ENCODE peak calls at places on chromosomes 2 and 18, in six cellular contexts. One of them, this sample, is unnamed.

GRCh38 chr18:42640160-42640559 is 475.3 kb downstream of the RIT2 start:
- DNase-seq in A549: no peak
- DNase-seq in upper lobe of right lung: no peak
- DNase-seq in ovary: no peak
- DNase-seq in left lung: no peak
- DNase-seq in Panc1: no peak
- DNase-seq in this sample: no peak

GRCh38 chr2:10400568-10400977 is 47.6 kb downstream of the ODC1 start:
- DNase-seq in left lung: peak
- DNase-seq in A549: no peak
- DNase-seq in upper lobe of right lung: peak
- DNase-seq in ovary: no peak
- DNase-seq in Panc1: no peak
- DNase-seq in this sample: no peak

GRCh38 chr18:71529708-71530303 is 1014.3 kb downstream of the CBLN2 start:
- DNase-seq in upper lobe of right lung: no peak
- DNase-seq in ovary: no peak
- DNase-seq in A549: no peak
- DNase-seq in left lung: no peak
- DNase-seq in Panc1: no peak
- DNase-seq in this sample: no peak

GRCh38 chr2:105518897-105519296 is 120.0 kb upstream of the FHL2 start:
- DNase-seq in A549: peak
- DNase-seq in upper lobe of right lung: no peak
- DNase-seq in ovary: no peak
- DNase-seq in left lung: no peak
- DNase-seq in Panc1: no peak
- DNase-seq in this sample: no peak

GRCh38 chr2:233822781-233823730 is 31.3 kb downstream of the HJURP start:
- DNase-seq in upper lobe of right lung: peak
- DNase-seq in ovary: no peak
- DNase-seq in left lung: no peak
- DNase-seq in Panc1: no peak
- DNase-seq in A549: peak
- DNase-seq in this sample: no peak

GRCh38 chr2:238946586-238947242 is 98.8 kb downstream of the TWIST2 start:
- DNase-seq in upper lobe of right lung: peak
- DNase-seq in ovary: peak
- DNase-seq in Panc1: no peak
- DNase-seq in left lung: peak
- DNase-seq in A549: no peak
- DNase-seq in this sample: no peak

GRCh38 chr2:24539258-24539657 is 48.2 kb downstream of the NCOA1 start:
- DNase-seq in A549: no peak
- DNase-seq in left lung: no peak
- DNase-seq in upper lobe of right lung: no peak
- DNase-seq in Panc1: no peak
- DNase-seq in ovary: no peak
- DNase-seq in this sample: no peak

GRCh38 chr18:61285777-61286176 is 47.5 kb upstream of the CDH20 start:
- DNase-seq in ovary: no peak
- DNase-seq in A549: no peak
- DNase-seq in upper lobe of right lung: no peak
- DNase-seq in left lung: no peak
- DNase-seq in Panc1: no peak
- DNase-seq in this sample: no peak

GRCh38 chr2:96556441-96557330 is 20.1 kb downstream of the ARID5A start:
- DNase-seq in A549: peak
- DNase-seq in left lung: no peak
- DNase-seq in ovary: no peak
- DNase-seq in Panc1: peak
- DNase-seq in upper lobe of right lung: no peak
- DNase-seq in this sample: peak

GRCh38 chr2:55718165-55719008 is 24.7 kb upstream of the PNPT1 start:
- DNase-seq in A549: peak
- DNase-seq in upper lobe of right lung: no peak
- DNase-seq in Panc1: peak
- DNase-seq in ovary: peak
- DNase-seq in left lung: no peak
- DNase-seq in this sample: peak

GRCh38 chr2:238320648-238321281 is 447 bp downstream of the TRAF3IP1 start:
- DNase-seq in upper lobe of right lung: no peak
- DNase-seq in Panc1: no peak
- DNase-seq in left lung: no peak
- DNase-seq in ovary: peak
- DNase-seq in A549: no peak
- DNase-seq in this sample: peak

GRCh38 chr2:48144777-48145176 is 238.5 kb upstream of the FBXO11 start:
- DNase-seq in left lung: no peak
- DNase-seq in A549: no peak
- DNase-seq in upper lobe of right lung: no peak
- DNase-seq in Panc1: no peak
- DNase-seq in ovary: no peak
- DNase-seq in this sample: no peak

GRCh38 chr18:53509886-53510285 is 714.6 kb downstream of the MBD2 start:
- DNase-seq in ovary: no peak
- DNase-seq in A549: no peak
- DNase-seq in upper lobe of right lung: no peak
- DNase-seq in left lung: no peak
- DNase-seq in Panc1: no peak
- DNase-seq in this sample: no peak

GRCh38 chr2:240207661-240208060 is 67.2 kb upstream of the OTOS start:
- DNase-seq in left lung: peak
- DNase-seq in A549: no peak
- DNase-seq in Panc1: no peak
- DNase-seq in upper lobe of right lung: peak
- DNase-seq in ovary: no peak
- DNase-seq in this sample: no peak

GRCh38 chr2:217283505-217283904 is 423.6 kb upstream of the TNP1 start:
- DNase-seq in left lung: no peak
- DNase-seq in Panc1: no peak
- DNase-seq in ovary: no peak
- DNase-seq in upper lobe of right lung: no peak
- DNase-seq in A549: no peak
- DNase-seq in this sample: no peak

GRCh38 chr18:61854578-61854977 is 38.2 kb downstream of the RNF152 start:
- DNase-seq in A549: no peak
- DNase-seq in left lung: no peak
- DNase-seq in Panc1: no peak
- DNase-seq in upper lobe of right lung: no peak
- DNase-seq in ovary: no peak
- DNase-seq in this sample: no peak

GRCh38 chr2:182020319-182021055 is 34.8 kb downstream of the PPP1R1C start:
- DNase-seq in upper lobe of right lung: no peak
- DNase-seq in left lung: no peak
- DNase-seq in Panc1: no peak
- DNase-seq in ovary: no peak
- DNase-seq in A549: peak
- DNase-seq in this sample: no peak

GRCh38 chr18:66077066-66077465 is 326.3 kb downstream of the CDH7 start:
- DNase-seq in A549: no peak
- DNase-seq in left lung: no peak
- DNase-seq in upper lobe of right lung: no peak
- DNase-seq in Panc1: no peak
- DNase-seq in ovary: no peak
- DNase-seq in this sample: no peak

GRCh38 chr2:128376241-128377041 is 57.8 kb upstream of the HS6ST1 start:
- DNase-seq in A549: no peak
- DNase-seq in ovary: no peak
- DNase-seq in left lung: peak
- DNase-seq in Panc1: no peak
- DNase-seq in upper lobe of right lung: peak
- DNase-seq in this sample: no peak

GRCh38 chr18:23992119-23992940 is 22.2 kb upstream of the TTC39C start:
- DNase-seq in ovary: peak
- DNase-seq in upper lobe of right lung: no peak
- DNase-seq in left lung: peak
- DNase-seq in A549: no peak
- DNase-seq in Panc1: no peak
- DNase-seq in this sample: peak

GRCh38 chr2:239979243-239980023 is 45.7 kb downstream of the NDUFA10 start:
- DNase-seq in Panc1: no peak
- DNase-seq in A549: no peak
- DNase-seq in left lung: no peak
- DNase-seq in ovary: no peak
- DNase-seq in upper lobe of right lung: no peak
- DNase-seq in this sample: no peak

GRCh38 chr2:233699424-233700027 is 6.8 kb downstream of the UGT1A6 start:
- DNase-seq in upper lobe of right lung: no peak
- DNase-seq in A549: no peak
- DNase-seq in Panc1: no peak
- DNase-seq in ovary: no peak
- DNase-seq in left lung: no peak
- DNase-seq in this sample: no peak

GRCh38 chr2:49702740-49703139 is 548.4 kb upstream of the FSHR start:
- DNase-seq in left lung: no peak
- DNase-seq in ovary: no peak
- DNase-seq in upper lobe of right lung: no peak
- DNase-seq in A549: peak
- DNase-seq in Panc1: no peak
- DNase-seq in this sample: no peak

GRCh38 chr2:223918671-223919134 is 26.4 kb downstream of the WDFY1 start:
- DNase-seq in Panc1: no peak
- DNase-seq in A549: no peak
- DNase-seq in ovary: no peak
- DNase-seq in left lung: peak
- DNase-seq in upper lobe of right lung: peak
- DNase-seq in this sample: no peak

GRCh38 chr2:143623270-143623669 is 494.1 kb downstream of the ARHGAP15 start:
- DNase-seq in Panc1: no peak
- DNase-seq in left lung: no peak
- DNase-seq in A549: no peak
- DNase-seq in upper lobe of right lung: no peak
- DNase-seq in ovary: no peak
- DNase-seq in this sample: no peak

GRCh38 chr2:227016894-227017293 is 147.1 kb downstream of the COL4A4 start:
- DNase-seq in upper lobe of right lung: no peak
- DNase-seq in left lung: no peak
- DNase-seq in ovary: no peak
- DNase-seq in A549: no peak
- DNase-seq in Panc1: no peak
- DNase-seq in this sample: no peak

GRCh38 chr2:231069379-231070054 is 12.8 kb downstream of the PSMD1 start:
- DNase-seq in Panc1: no peak
- DNase-seq in ovary: no peak
- DNase-seq in left lung: no peak
- DNase-seq in upper lobe of right lung: no peak
- DNase-seq in A549: no peak
- DNase-seq in this sample: no peak
- H3K27ac ChIP-seq in Panc1: no peak
- H3K27ac ChIP-seq in ovary: no peak
- H3K27ac ChIP-seq in left lung: no peak
- H3K27ac ChIP-seq in upper lobe of right lung: no peak
- H3K27ac ChIP-seq in A549: no peak
- H3K27ac ChIP-seq in this sample: no peak

GRCh38 chr2:112723995-112724394 is 3.2 kb downstream of the NT5DC4 start:
- DNase-seq in upper lobe of right lung: no peak
- DNase-seq in Panc1: no peak
- DNase-seq in left lung: no peak
- DNase-seq in ovary: no peak
- DNase-seq in A549: no peak
- DNase-seq in this sample: no peak

GRCh38 chr2:112725545-112726457 is 5.0 kb downstream of the NT5DC4 start:
- DNase-seq in Panc1: no peak
- DNase-seq in A549: no peak
- DNase-seq in ovary: no peak
- DNase-seq in upper lobe of right lung: no peak
- DNase-seq in left lung: no peak
- DNase-seq in this sample: peak

GRCh38 chr2:112723556-112723940 is 2.7 kb downstream of the NT5DC4 start:
- DNase-seq in left lung: no peak
- DNase-seq in Panc1: no peak
- DNase-seq in ovary: no peak
- DNase-seq in A549: no peak
- DNase-seq in upper lobe of right lung: no peak
- DNase-seq in this sample: no peak

GRCh38 chr2:112726487-112727190 is 5.8 kb downstream of the NT5DC4 start:
- DNase-seq in upper lobe of right lung: peak
- DNase-seq in ovary: peak
- DNase-seq in A549: peak
- DNase-seq in left lung: peak
- DNase-seq in Panc1: peak
- DNase-seq in this sample: peak

DNA sequence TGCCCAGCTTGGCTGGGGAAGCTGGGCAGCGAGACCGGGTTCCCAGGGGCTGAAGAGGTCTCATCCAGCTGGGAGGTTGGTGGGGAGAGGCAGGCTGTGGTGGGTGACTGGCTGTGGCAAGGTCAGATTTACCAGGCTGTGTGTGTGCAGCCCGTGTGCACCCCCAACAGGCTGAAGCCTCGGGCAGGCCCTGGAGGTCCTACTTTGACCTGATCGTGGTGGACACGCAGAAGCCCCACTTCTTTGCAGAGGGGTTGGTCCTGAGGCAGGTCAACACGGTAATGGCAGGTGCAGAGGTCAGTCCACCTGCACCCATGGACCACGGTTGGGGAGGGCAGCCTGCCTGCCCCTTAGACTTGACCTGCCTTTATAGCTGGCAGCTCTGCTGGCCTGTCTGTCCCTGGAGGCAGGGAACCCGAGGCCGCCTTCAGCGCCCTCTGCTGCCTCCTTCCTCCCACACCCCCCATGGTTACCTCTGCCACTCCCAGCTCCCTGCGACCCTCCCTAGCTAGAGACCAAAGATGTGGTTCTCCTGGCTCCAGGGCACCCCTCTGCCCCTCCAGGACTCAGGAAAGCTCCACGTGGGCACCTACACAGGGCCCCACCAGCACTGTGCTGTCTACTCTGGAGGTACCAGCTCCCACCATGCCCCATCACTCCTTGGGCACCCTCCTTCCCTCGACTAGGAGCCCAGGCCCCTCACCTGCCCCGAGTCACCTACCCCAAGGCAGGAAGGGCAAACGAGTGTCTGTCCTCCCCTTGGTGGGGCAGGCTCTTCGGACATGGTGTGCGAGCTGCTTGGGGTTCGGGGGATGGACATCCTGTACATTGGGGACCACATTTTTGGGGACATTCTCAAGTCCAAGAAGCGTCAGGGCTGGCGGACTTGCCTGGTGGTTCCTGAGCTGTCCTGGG is 4.0 kb downstream of the NT5DC4 start:
- DNase-seq in ovary: no peak
- DNase-seq in upper lobe of right lung: no peak
- DNase-seq in left lung: no peak
- DNase-seq in A549: peak
- DNase-seq in Panc1: no peak
- DNase-seq in this sample: peak
- TF ChIP-seq CTCF in ovary: no peak
- TF ChIP-seq CTCF in upper lobe of right lung: peak
- TF ChIP-seq CTCF in left lung: no peak
- TF ChIP-seq CTCF in A549: peak
- TF ChIP-seq CTCF in Panc1: peak
- TF ChIP-seq CTCF in this sample: no peak

GRCh38 chr2:157325786-157326185 is at the start of gene ERMN:
- DNase-seq in left lung: no peak
- DNase-seq in upper lobe of right lung: no peak
- DNase-seq in A549: no peak
- DNase-seq in Panc1: no peak
- DNase-seq in ovary: no peak
- DNase-seq in this sample: no peak
- H3K27ac ChIP-seq in left lung: no peak
- H3K27ac ChIP-seq in upper lobe of right lung: no peak
- H3K27ac ChIP-seq in A549: no peak
- H3K27ac ChIP-seq in Panc1: no peak
- H3K27ac ChIP-seq in ovary: no peak
- H3K27ac ChIP-seq in this sample: no peak

GRCh38 chr2:225556461-225556860 is 157.0 kb downstream of the NYAP2 start:
- DNase-seq in upper lobe of right lung: no peak
- DNase-seq in left lung: no peak
- DNase-seq in Panc1: no peak
- DNase-seq in ovary: no peak
- DNase-seq in A549: no peak
- DNase-seq in this sample: no peak
- TF ChIP-seq CTCF in upper lobe of right lung: no peak
- TF ChIP-seq CTCF in left lung: no peak
- TF ChIP-seq CTCF in Panc1: no peak
- TF ChIP-seq CTCF in ovary: no peak
- TF ChIP-seq CTCF in A549: no peak
- TF ChIP-seq CTCF in this sample: no peak

This sample was measured in RWPE1.